ENCODE peak calls at places on chromosomes 3 and 15, in five cellular contexts. O, Q, X, K and M are unnamed samples.

GRCh38 chr15:47870956-47871625 is 153.8 kb downstream of the SEMA6D start:
- DNase-seq in O (no peak), Q (no peak), X (no peak), K (no peak), M (no peak)

GRCh38 chr3:18556503-18556902 is 131.4 kb upstream of the SATB1 start:
- DNase-seq in O (no peak), Q (no peak), X (no peak), K (peak; percentile 15), M (no peak)

GRCh38 chr15:68252925-68253534 is 23.5 kb upstream of the CLN6 start:
- DNase-seq in O (peak; percentile 75), Q (peak; percentile 79), X (no peak), K (peak; percentile 69), M (peak; percentile 66)

GRCh38 chr3:120093119-120093922 is 926 bp downstream of the GSK3B start:
- DNase-seq in O (peak; percentile 41), Q (peak; percentile 75), X (no peak), K (peak; percentile 13), M (peak; percentile 64)

GRCh38 chr3:6799264-6799915 is 61.5 kb upstream of the GRM7 start:
- DNase-seq in O (peak; percentile 73), Q (peak; percentile 19), X (no peak), K (peak; percentile 52), M (no peak)

GRCh38 chr15:101411588-101411987 is 77.9 kb downstream of the PCSK6 start:
- DNase-seq in O (no peak), Q (no peak), X (no peak), K (no peak), M (no peak)

GRCh38 chr3:97917813-97918536 is 54.3 kb downstream of the RIOX2 start:
- DNase-seq in O (no peak), Q (no peak), X (no peak), K (no peak), M (peak; percentile 33)

GRCh38 chr15:23439513-23439912 is 7.5 kb downstream of the GOLGA6L2 start:
- DNase-seq in O (no peak), Q (no peak), X (no peak), K (no peak), M (no peak)

GRCh38 chr3:14537590-14538450 is 2.3 kb downstream of the GRIP2 start:
- DNase-seq in O (no peak), Q (peak; percentile 47), X (peak; percentile 91), K (no peak), M (no peak)

GRCh38 chr15:49674370-49674769 is 53.5 kb downstream of the DTWD1 start:
- DNase-seq in O (no peak), Q (no peak), X (no peak), K (no peak), M (no peak)

GRCh38 chr3:37129871-37130270 is 44.5 kb downstream of the LRRFIP2 start:
- DNase-seq in O (no peak), Q (no peak), X (no peak), K (no peak), M (no peak)

GRCh38 chr3:58434511-58434910 is 879 bp upstream of the PDHB start:
- DNase-seq in O (no peak), Q (no peak), X (no peak), K (no peak), M (no peak)

GRCh38 chr15:99504823-99505551 is 60.8 kb upstream of the MEF2A start:
- DNase-seq in O (no peak), Q (no peak), X (no peak), K (no peak), M (no peak)

GRCh38 chr15:36924076-36924475 is 176.3 kb downstream of the MEIS2 start:
- DNase-seq in O (no peak), Q (no peak), X (no peak), K (no peak), M (no peak)

GRCh38 chr3:112407214-112407887 is 74.4 kb downstream of the CD200 start:
- DNase-seq in O (no peak), Q (no peak), X (no peak), K (peak; percentile 7), M (no peak)

GRCh38 chr3:151362798-151363197 is 21.8 kb downstream of the P2RY12 start:
- DNase-seq in O (no peak), Q (no peak), X (no peak), K (no peak), M (no peak)

GRCh38 chr3:30372837-30373236 is 233.6 kb upstream of the TGFBR2 start:
- DNase-seq in O (peak; percentile 14), Q (no peak), X (no peak), K (no peak), M (no peak)

GRCh38 chr3:7953449-7954015 is 548.1 kb upstream of the LMCD1 start:
- DNase-seq in O (no peak), Q (no peak), X (no peak), K (no peak), M (no peak)

GRCh38 chr15:58060575-58060974 is 4.9 kb downstream of the ALDH1A2 start:
- DNase-seq in O (no peak), Q (no peak), X (no peak), K (no peak), M (no peak)

GRCh38 chr3:27675287-27675686 is 46.8 kb downstream of the EOMES start:
- DNase-seq in O (no peak), Q (no peak), X (no peak), K (no peak), M (no peak)

GRCh38 chr15:65914371-65914770 is 45.1 kb downstream of the RAB11A start:
- DNase-seq in O (no peak), Q (no peak), X (no peak), K (no peak), M (no peak)

GRCh38 chr15:65903296-65904073 is 34.2 kb downstream of the RAB11A start:
- DNase-seq in O (peak; percentile 47), Q (no peak), X (no peak), K (no peak), M (no peak)

GRCh38 chr3:174863488-174863887 is 4.4 kb downstream of the NAALADL2 start:
- DNase-seq in O (no peak), Q (peak; percentile 39), X (no peak), K (no peak), M (no peak)

GRCh38 chr15:40926659-40927496 is 2.3 kb upstream of the DLL4 start:
- DNase-seq in O (no peak), Q (no peak), X (no peak), K (no peak), M (no peak)

GRCh38 chr15:73934281-73934680 is 8.0 kb downstream of the LOXL1 start:
- DNase-seq in O (no peak), Q (no peak), X (peak; percentile 25), K (peak; percentile 91), M (no peak)

GRCh38 chr3:85930718-85931117 is 971.9 kb downstream of the CADM2 start:
- DNase-seq in O (no peak), Q (no peak), X (no peak), K (no peak), M (no peak)

GRCh38 chr3:72580910-72581309 is 267.3 kb downstream of the SHQ1 start:
- DNase-seq in O (no peak), Q (no peak), X (no peak), K (no peak), M (no peak)

GRCh38 chr3:54056521-54056920 is 65.8 kb upstream of the CACNA2D3 start:
- DNase-seq in O (no peak), Q (no peak), X (no peak), K (no peak), M (no peak)

GRCh38 chr3:172746476-172746875 is 4.0 kb upstream of the ECT2 start:
- DNase-seq in O (no peak), Q (no peak), X (no peak), K (no peak), M (no peak)

GRCh38 chr3:142251951-142252350 is 26.6 kb upstream of the GK5 start:
- DNase-seq in O (no peak), Q (no peak), X (no peak), K (no peak), M (no peak)
- H3K27me3 ChIP-seq in O (no peaks in the 10 kb centered on the region), Q (no peaks in the 10 kb centered on the region), X (no peaks in the 10 kb centered on the region), K (no peaks in the 10 kb centered on the region), M (no peaks in the 10 kb centered on the region)

DNA sequence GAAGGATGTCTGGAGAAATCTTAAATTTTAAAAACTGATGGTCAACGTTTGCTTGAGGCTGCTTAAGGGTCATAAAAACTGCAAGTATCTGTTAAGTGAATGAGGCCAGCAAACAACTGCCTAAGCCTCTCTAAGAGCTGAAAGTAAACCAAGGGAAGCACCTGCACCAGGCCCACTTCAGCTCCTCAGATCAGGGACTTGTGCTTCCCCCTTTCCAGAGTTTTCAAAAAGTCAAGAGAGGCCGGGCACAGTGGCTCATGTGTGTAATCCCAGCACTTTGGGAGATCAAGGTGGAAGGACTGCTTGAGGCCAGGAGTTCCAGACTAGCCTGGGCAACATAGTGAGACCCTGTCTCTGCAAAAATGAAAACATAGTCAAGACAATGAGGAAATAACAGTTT is 9.1 kb downstream of the FBXL22 start:
- DNase-seq in O (no peak), Q (no peak), X (no peak), K (no peak), M (no peak)
- H3K4me3 ChIP-seq in O (no peak overlapping the region), Q (no peak overlapping the region), X (no peak overlapping the region), K (no peak overlapping the region), M (no peak overlapping the region)

DNA sequence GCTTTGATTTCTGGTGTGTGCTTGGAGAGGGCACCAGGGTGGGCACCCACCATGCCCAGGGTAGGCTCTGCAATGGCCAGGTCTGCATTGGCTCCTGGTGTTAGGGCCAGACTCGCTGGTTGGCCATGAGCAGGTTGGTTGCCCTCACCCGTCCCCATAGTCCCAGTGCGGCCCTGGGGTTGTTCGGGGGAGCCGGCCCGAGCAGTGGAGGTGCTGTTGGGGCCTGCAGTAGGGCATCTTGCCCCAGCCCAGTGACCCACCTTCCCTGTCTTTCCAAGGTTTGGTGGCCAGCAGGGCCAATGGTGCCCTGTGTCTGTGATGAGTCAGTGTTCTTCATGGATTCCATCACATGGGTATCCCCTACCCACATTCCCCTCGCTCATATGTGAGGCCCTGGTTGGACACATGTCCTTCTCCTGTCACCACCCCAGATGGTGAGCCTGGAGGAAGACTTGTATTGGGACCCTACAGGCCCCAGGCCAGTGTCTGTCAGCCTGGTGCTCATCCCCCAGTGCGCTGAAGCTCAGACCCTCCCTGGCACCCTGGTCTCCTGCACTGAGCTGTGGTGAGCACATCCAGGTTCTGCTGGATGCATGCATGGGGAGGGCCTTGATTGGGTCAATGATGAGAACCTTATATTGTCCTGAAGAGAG is 190.1 kb downstream of the UBE3A start:
- DNase-seq in O (no peak), Q (no peak), X (peak; percentile 31), K (no peak), M (no peak)
- H3K9me3 ChIP-seq in O (no peaks in the 10 kb centered on the region), Q (peaks cover 5% of the 10 kb centered on the region), X (no peaks in the 10 kb centered on the region), K (no peaks in the 10 kb centered on the region), M (peaks cover 88% of the 10 kb centered on the region)

GRCh38 chr3:46057716-46058115 is 30.4 kb upstream of the XCR1 start:
- DNase-seq in O (no peak), Q (no peak), X (no peak), K (no peak), M (no peak)
- H3K27me3 ChIP-seq in O (no peaks in the 10 kb centered on the region), Q (peaks cover 26% of the 10 kb centered on the region), X (no peaks in the 10 kb centered on the region), K (no peaks in the 10 kb centered on the region), M (peaks cover 11% of the 10 kb centered on the region)